ENCODE peak calls at places on chromosome 1, in eight cellular contexts. J is AG20443; L is activated CD8-positive, alpha-beta memory T cell treated with anti-CD3 and anti-CD28 coated beads for 48 hours; Q is NCI-H1930; A is posterior cingulate gyrus; V is kidney epithelial cell; Y is activated CD4-positive, alpha-beta T cell treated with anti-CD3 and anti-CD28 coated beads, Interleukin-2, amount 10 ng/mL, durations not matched to agents 7 days and 5 days; R is midbrain. M is an unnamed sample.

GRCh38 chr1:7433896-7434295 is 337.2 kb upstream of the VAMP3 start:
- DNase-seq in R (no peak), L (no peak), Y (no peak), J (no peak), V (no peak), Q (no peak), A (no peak), M (no peak)

GRCh38 chr1:184827600-184828368 is 73.1 kb upstream of the EDEM3 start:
- DNase-seq in Q (no peak), V (peak), R (no peak), A (no peak), L (no peak), Y (no peak), J (peak), M (no peak)

GRCh38 chr1:25503551-25504426 is 39.6 kb upstream of the LDLRAP1 start:
- DNase-seq in J (peak), L (no peak), Q (no peak), Y (peak), A (peak), R (no peak), V (no peak), M (no peak)

GRCh38 chr1:178119623-178120022 is 25.7 kb downstream of the RASAL2 start:
- DNase-seq in A (no peak), Q (no peak), V (no peak), L (no peak), Y (no peak), J (no peak), R (no peak), M (no peak)

GRCh38 chr1:243415663-243416365 is 160.0 kb downstream of the SDCCAG8 start:
- DNase-seq in Q (peak), L (no peak), V (no peak), R (peak), A (no peak), J (no peak), Y (no peak), M (no peak)

GRCh38 chr1:229714964-229715603 is 89.0 kb downstream of the URB2 start:
- DNase-seq in Q (no peak), V (no peak), J (peak), Y (peak), R (no peak), L (peak), A (no peak), M (no peak)

GRCh38 chr1:108817016-108817415 is 39.9 kb downstream of the AKNAD1 start:
- DNase-seq in A (peak), R (peak), Y (no peak), Q (no peak), L (no peak), J (peak), V (no peak), M (peak)

GRCh38 chr1:183898001-183898396 is 93.1 kb downstream of the RGL1 start:
- DNase-seq in Y (no peak), R (no peak), J (no peak), V (no peak), Q (no peak), L (no peak), A (no peak), M (no peak)

GRCh38 chr1:185960377-185961151 is 226.4 kb downstream of the HMCN1 start:
- DNase-seq in Y (no peak), A (no peak), L (no peak), J (peak), Q (no peak), V (no peak), R (no peak), M (no peak)

GRCh38 chr1:244918422-244919319 is 54.3 kb upstream of the HNRNPU start:
- DNase-seq in J (peak), Y (peak), R (peak), V (no peak), Q (peak), A (peak), L (peak), M (peak)

GRCh38 chr1:10784998-10785854 is 11.2 kb downstream of the CASZ1 start:
- DNase-seq in L (no peak), Y (no peak), A (no peak), Q (no peak), V (no peak), J (no peak), R (no peak), M (no peak)

M was measured in immature natural killer cell.